ENCODE peak calls at places on chromosomes 3 and 15, in six cellular contexts. One of them, this sample, is unnamed.
A peak's percentile ranks its signal among the peaks of the same experiment; 100 is the strongest.

GRCh38 chr3:17302774-17303173 is 418.0 kb downstream of the PLCL2 start:
- DNase-seq in astrocyte: peak; percentile 62
- DNase-seq in neural progenitor cell: no peak
- DNase-seq in A673: no peak
- DNase-seq in hepatocyte: no peak
- DNase-seq in fibroblast of lung: peak; percentile 68
- DNase-seq in this sample: no peak

GRCh38 chr15:77487479-77487861 is 66.8 kb downstream of the HMG20A start:
- DNase-seq in astrocyte: no peak
- DNase-seq in neural progenitor cell: no peak
- DNase-seq in A673: peak; percentile 21
- DNase-seq in hepatocyte: no peak
- DNase-seq in fibroblast of lung: no peak
- DNase-seq in this sample: no peak

GRCh38 chr15:66483131-66483566 is 14.4 kb downstream of the SNAPC5 start:
- DNase-seq in astrocyte: peak; percentile 77
- DNase-seq in neural progenitor cell: no peak
- DNase-seq in A673: no peak
- DNase-seq in hepatocyte: no peak
- DNase-seq in fibroblast of lung: peak; percentile 77
- DNase-seq in this sample: no peak

GRCh38 chr3:122520861-122521260 is 6.1 kb upstream of the KPNA1 start:
- DNase-seq in astrocyte: no peak
- DNase-seq in neural progenitor cell: no peak
- DNase-seq in A673: no peak
- DNase-seq in hepatocyte: no peak
- DNase-seq in fibroblast of lung: no peak
- DNase-seq in this sample: no peak

GRCh38 chr3:63908081-63908736 is 4.0 kb downstream of the SCAANT1 start:
- DNase-seq in astrocyte: no peak
- DNase-seq in neural progenitor cell: peak; percentile 16
- DNase-seq in A673: no peak
- DNase-seq in hepatocyte: no peak
- DNase-seq in fibroblast of lung: peak; percentile 42
- DNase-seq in this sample: no peak

GRCh38 chr3:24829011-24829581 is 334.4 kb upstream of the THRB start:
- DNase-seq in astrocyte: no peak
- DNase-seq in neural progenitor cell: peak; percentile 78
- DNase-seq in A673: peak; percentile 15
- DNase-seq in hepatocyte: peak; percentile 78
- DNase-seq in fibroblast of lung: no peak
- DNase-seq in this sample: no peak

GRCh38 chr15:93826798-93827197 is 404.6 kb upstream of the MCTP2 start:
- DNase-seq in astrocyte: no peak
- DNase-seq in neural progenitor cell: no peak
- DNase-seq in A673: no peak
- DNase-seq in hepatocyte: no peak
- DNase-seq in fibroblast of lung: no peak
- DNase-seq in this sample: no peak

GRCh38 chr3:48065035-48065434 is 48.8 kb upstream of the MAP4 start:
- DNase-seq in astrocyte: no peak
- DNase-seq in neural progenitor cell: no peak
- DNase-seq in A673: no peak
- DNase-seq in hepatocyte: no peak
- DNase-seq in fibroblast of lung: peak; percentile 45
- DNase-seq in this sample: no peak

GRCh38 chr3:16461463-16462245 is 51.8 kb downstream of the RFTN1 start:
- DNase-seq in astrocyte: no peak
- DNase-seq in neural progenitor cell: no peak
- DNase-seq in A673: no peak
- DNase-seq in hepatocyte: no peak
- DNase-seq in fibroblast of lung: no peak
- DNase-seq in this sample: no peak

DNA sequence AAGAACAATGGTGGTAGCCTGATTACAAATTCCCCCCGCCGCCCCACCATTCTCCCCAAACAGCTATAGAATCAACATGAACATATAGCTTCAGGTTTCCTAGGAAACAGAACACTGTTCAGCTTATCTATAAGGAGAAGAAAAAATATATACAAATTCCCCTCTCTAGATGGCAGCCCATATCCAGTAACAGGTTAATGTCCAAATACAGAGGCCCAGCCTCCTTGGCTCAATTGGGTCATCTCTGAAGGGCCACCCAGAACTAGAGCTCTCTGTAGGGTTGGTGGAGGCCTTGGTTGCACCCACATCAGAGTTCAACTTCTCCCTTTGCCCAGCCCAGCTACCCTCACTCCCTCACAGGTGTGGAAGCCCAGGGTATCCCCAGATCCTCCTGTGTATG is 91.5 kb upstream of the ADAMTS17 start:
- DNase-seq in astrocyte: no peak
- DNase-seq in neural progenitor cell: no peak
- DNase-seq in A673: no peak
- DNase-seq in hepatocyte: no peak
- DNase-seq in fibroblast of lung: no peak
- DNase-seq in this sample: no peak
- H3K9me3 ChIP-seq in astrocyte: peaks cover 4% of the 10 kb centered on the region
- H3K9me3 ChIP-seq in neural progenitor cell: no peaks in the 10 kb centered on the region
- H3K9me3 ChIP-seq in A673: no peaks in the 10 kb centered on the region
- H3K9me3 ChIP-seq in hepatocyte: no peaks in the 10 kb centered on the region
- H3K9me3 ChIP-seq in fibroblast of lung: no peaks in the 10 kb centered on the region
- H3K9me3 ChIP-seq in this sample: no peaks in the 10 kb centered on the region

DNA sequence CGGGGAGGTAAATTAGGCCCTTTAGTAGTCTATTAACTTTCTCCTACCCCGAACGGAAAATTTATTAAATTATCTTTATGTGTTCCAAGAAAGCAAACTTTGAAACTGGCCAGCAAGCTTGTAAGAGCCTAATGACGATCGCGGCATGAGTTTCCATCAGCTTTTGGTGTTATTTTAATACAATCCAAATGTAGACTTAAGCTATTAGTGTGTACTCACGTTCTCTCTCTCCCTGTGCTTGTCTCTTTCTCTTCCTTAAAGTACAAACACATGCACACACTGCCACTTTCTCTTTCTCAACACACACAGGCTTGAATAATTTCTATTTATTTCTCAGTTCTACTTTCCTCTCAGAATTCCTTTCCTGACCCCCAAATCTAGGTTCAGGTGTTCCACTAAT is 108.8 kb upstream of the MME start:
- DNase-seq in astrocyte: no peak
- DNase-seq in neural progenitor cell: no peak
- DNase-seq in A673: no peak
- DNase-seq in hepatocyte: no peak
- DNase-seq in fibroblast of lung: no peak
- DNase-seq in this sample: no peak
- H3K27ac ChIP-seq in astrocyte: no peak overlapping the region
- H3K27ac ChIP-seq in neural progenitor cell: no peak overlapping the region
- H3K27ac ChIP-seq in A673: no peak overlapping the region
- H3K27ac ChIP-seq in hepatocyte: peak overlapping the region; percentile 77
- H3K27ac ChIP-seq in fibroblast of lung: peak overlapping the region; percentile 3
- H3K27ac ChIP-seq in this sample: no peak overlapping the region

DNA sequence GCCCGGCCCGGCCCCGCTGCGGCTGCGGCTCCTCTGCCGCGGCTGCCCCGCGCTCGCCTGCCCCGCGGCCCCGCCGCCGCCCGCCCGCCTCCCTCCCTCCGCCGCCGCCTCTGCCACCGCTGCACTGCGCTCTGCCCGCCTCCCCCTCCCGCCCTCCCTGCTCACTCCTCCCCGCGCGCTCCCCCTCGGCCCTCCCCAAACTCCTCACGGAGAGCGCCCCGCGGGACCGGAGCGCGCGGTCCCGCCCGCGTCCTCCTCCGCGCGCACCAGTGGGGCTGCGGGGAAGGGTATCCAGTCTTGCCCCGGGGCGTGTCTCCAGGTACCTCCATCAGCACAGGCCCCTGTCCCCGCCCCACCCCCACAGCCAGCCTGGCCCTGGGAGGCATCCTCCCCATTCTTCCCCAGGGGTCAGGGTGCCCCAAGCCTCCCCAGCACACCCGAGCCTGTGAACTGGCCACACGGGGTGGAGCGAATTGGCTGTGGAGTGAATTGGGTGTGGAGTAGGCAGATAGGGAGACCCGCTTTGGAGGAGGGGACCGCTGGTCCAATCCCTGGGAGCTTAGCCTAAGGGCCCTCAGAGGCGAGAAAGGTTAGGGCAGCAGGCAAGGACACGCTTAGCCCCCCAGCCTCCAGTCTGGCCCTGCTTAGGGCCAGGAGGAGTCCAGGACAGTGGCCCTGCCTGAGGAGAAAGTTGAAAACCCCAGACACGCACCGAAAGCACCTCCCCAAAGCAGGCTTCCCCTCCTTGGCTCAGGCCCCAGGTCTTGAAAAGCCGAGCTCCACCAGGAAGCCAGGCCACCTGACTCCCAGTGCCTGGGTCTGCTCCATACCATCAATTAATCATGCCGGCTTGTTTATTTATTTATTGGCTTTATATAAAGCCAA is 107.8 kb upstream of the SLC6A11 start:
- DNase-seq in astrocyte: no peak
- DNase-seq in neural progenitor cell: peak; percentile 22
- DNase-seq in A673: no peak
- DNase-seq in hepatocyte: no peak
- DNase-seq in fibroblast of lung: no peak
- DNase-seq in this sample: no peak
- TF ChIP-seq EZH2 in astrocyte: no peak
- TF ChIP-seq EZH2 in neural progenitor cell: no peak
- TF ChIP-seq EZH2 in A673: peak; percentile 49
- TF ChIP-seq EZH2 in hepatocyte: no peak
- TF ChIP-seq EZH2 in fibroblast of lung: peak; percentile 53
- TF ChIP-seq EZH2 in this sample: no peak

DNA sequence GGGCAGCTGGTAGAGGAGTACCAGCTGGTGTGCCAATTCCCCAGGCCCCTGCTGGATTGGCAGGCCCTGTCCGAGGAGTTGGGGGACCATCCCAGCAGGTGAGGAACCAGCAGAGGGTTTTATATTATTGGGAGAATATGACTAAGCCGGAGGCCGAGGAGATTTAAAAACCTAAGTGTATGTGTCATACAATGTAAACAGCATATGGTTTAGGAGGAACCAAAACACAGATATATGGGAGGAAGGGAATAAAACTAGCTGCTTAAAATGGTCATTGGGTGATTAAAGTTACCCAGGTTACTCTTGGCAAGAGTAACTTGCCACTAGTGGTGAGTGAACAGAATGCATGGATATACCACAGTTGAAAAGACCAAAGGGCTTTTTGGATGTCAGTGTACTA is 22.1 kb downstream of the SNRPN start:
- DNase-seq in astrocyte: no peak
- DNase-seq in neural progenitor cell: no peak
- DNase-seq in A673: no peak
- DNase-seq in hepatocyte: no peak
- DNase-seq in fibroblast of lung: no peak
- DNase-seq in this sample: no peak
- H3K9me3 ChIP-seq in astrocyte: peaks cover 3% of the 10 kb centered on the region
- H3K9me3 ChIP-seq in neural progenitor cell: peaks cover 9% of the 10 kb centered on the region
- H3K9me3 ChIP-seq in A673: no peaks in the 10 kb centered on the region
- H3K9me3 ChIP-seq in hepatocyte: no peaks in the 10 kb centered on the region
- H3K9me3 ChIP-seq in fibroblast of lung: no peaks in the 10 kb centered on the region
- H3K9me3 ChIP-seq in this sample: no peaks in the 10 kb centered on the region

DNA sequence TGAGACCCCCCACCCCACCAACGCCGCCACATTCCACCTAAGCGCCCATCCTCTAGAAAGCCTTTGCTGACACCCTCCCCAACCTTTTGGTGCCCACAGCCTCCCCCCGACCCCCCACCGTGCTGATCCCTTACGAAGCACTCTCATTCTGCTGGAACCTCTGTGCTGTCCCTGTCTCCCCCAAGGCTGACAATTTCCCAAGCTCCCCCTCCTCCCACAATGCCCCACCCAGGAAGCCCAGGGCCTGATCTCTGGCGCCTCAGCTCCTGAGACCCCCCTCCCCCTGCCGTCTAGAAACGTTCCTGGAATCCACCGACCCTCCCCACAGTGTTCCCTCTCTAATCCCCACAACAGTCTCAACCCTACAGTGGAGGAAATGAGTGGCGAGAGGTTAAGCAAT is 18.4 kb downstream of the MYL3 start:
- DNase-seq in astrocyte: no peak
- DNase-seq in neural progenitor cell: peak; percentile 44
- DNase-seq in A673: no peak
- DNase-seq in hepatocyte: no peak
- DNase-seq in fibroblast of lung: no peak
- DNase-seq in this sample: no peak
- H3K27ac ChIP-seq in astrocyte: no peak overlapping the region
- H3K27ac ChIP-seq in neural progenitor cell: no peak overlapping the region
- H3K27ac ChIP-seq in A673: no peak overlapping the region
- H3K27ac ChIP-seq in hepatocyte: peak overlapping the region; percentile 96
- H3K27ac ChIP-seq in fibroblast of lung: no peak overlapping the region
- H3K27ac ChIP-seq in this sample: no peak overlapping the region

DNA sequence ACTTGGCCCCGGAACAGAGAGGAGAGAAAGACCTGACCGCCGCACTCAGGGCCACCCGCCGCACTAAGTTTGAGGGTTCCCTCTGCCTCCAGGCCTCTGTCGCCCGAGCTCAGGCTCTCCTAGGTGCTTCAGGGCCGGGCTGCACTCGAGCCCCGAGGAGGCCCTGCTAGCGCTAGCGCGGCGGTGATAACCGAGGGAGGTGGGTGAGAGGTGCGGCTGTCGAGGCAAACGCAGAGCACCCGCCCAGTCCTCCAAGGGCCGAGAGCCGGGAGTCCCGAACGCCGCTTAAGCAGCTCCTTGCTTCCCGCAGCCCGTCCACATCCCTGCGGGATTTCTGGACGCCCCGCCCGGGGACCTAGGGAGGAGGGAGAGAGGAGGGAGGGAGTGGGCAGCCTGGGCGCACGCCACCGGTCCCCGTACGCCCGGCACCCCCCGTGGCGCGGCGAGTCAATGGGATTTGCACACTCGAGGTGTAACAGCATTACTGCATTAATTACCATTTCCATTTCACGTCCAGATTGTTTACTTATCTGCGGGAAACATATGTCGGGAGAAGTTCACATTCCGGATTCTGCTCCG is 6.8 kb downstream of the SOX14 start:
- DNase-seq in astrocyte: no peak
- DNase-seq in neural progenitor cell: peak; percentile 67
- DNase-seq in A673: no peak
- DNase-seq in hepatocyte: peak; percentile 16
- DNase-seq in fibroblast of lung: no peak
- DNase-seq in this sample: no peak
- TF ChIP-seq EZH2 in astrocyte: peak; percentile 97
- TF ChIP-seq EZH2 in neural progenitor cell: peak; percentile 98
- TF ChIP-seq EZH2 in A673: peak; percentile 86
- TF ChIP-seq EZH2 in hepatocyte: no peak
- TF ChIP-seq EZH2 in fibroblast of lung: peak; percentile 85
- TF ChIP-seq EZH2 in this sample: peak; percentile 92

GRCh38 chr3:26703519-26703918 is 80.9 kb downstream of the LRRC3B start:
- DNase-seq in astrocyte: no peak
- DNase-seq in neural progenitor cell: no peak
- DNase-seq in A673: no peak
- DNase-seq in hepatocyte: no peak
- DNase-seq in fibroblast of lung: no peak
- DNase-seq in this sample: no peak
- H3K9me3 ChIP-seq in astrocyte: no peaks in the 10 kb centered on the region
- H3K9me3 ChIP-seq in neural progenitor cell: no peaks in the 10 kb centered on the region
- H3K9me3 ChIP-seq in A673: no peaks in the 10 kb centered on the region
- H3K9me3 ChIP-seq in hepatocyte: no peaks in the 10 kb centered on the region
- H3K9me3 ChIP-seq in fibroblast of lung: no peaks in the 10 kb centered on the region
- H3K9me3 ChIP-seq in this sample: no peaks in the 10 kb centered on the region